ENCODE peak calls at places on chromosomes 4 and X, in nine cellular contexts. One of them, this sample, is unnamed.
A peak's percentile ranks its signal among the peaks of the same experiment; 100 is the strongest.

GRCh38 chr4:40134206-40134917 is 62.5 kb upstream of the RHOH start:
- DNase-seq in hepatocyte: no peak
- DNase-seq in right lobe of liver: no peak
- DNase-seq in psoas muscle: no peak
- DNase-seq in uterus: no peak
- DNase-seq in tibial nerve: no peak
- DNase-seq in left ventricle myocardium inferior: no peak
- DNase-seq in coronary artery: no peak
- DNase-seq in breast epithelium: no peak
- DNase-seq in this sample: no peak

GRCh38 chr4:1057403-1057745 is 45.9 kb downstream of the FGFRL1 start:
- DNase-seq in hepatocyte: no peak
- DNase-seq in left ventricle myocardium inferior: no peak
- DNase-seq in psoas muscle: no peak
- DNase-seq in tibial nerve: no peak
- DNase-seq in coronary artery: no peak
- DNase-seq in right lobe of liver: no peak
- DNase-seq in breast epithelium: no peak
- DNase-seq in uterus: no peak
- DNase-seq in this sample: no peak

GRCh38 chr4:177351611-177352010 is 41.9 kb downstream of the NEIL3 start:
- DNase-seq in uterus: no peak
- DNase-seq in hepatocyte: no peak
- DNase-seq in left ventricle myocardium inferior: no peak
- DNase-seq in right lobe of liver: no peak
- DNase-seq in breast epithelium: no peak
- DNase-seq in coronary artery: no peak
- DNase-seq in tibial nerve: no peak
- DNase-seq in psoas muscle: no peak
- DNase-seq in this sample: no peak

GRCh38 chr4:83369825-83370639 is 35.4 kb upstream of the HPSE start:
- DNase-seq in right lobe of liver: no peak
- DNase-seq in coronary artery: no peak
- DNase-seq in hepatocyte: peak; percentile 11
- DNase-seq in uterus: no peak
- DNase-seq in psoas muscle: no peak
- DNase-seq in breast epithelium: no peak
- DNase-seq in left ventricle myocardium inferior: no peak
- DNase-seq in tibial nerve: no peak
- DNase-seq in this sample: no peak

GRCh38 chrX:39896951-39897740 is 200.6 kb downstream of the BCOR start:
- DNase-seq in uterus: peak; percentile 28
- DNase-seq in left ventricle myocardium inferior: peak; percentile 37
- DNase-seq in hepatocyte: peak; percentile 56
- DNase-seq in breast epithelium: no peak
- DNase-seq in tibial nerve: no peak
- DNase-seq in right lobe of liver: no peak
- DNase-seq in coronary artery: peak; percentile 80
- DNase-seq in psoas muscle: peak; percentile 64
- DNase-seq in this sample: no peak

GRCh38 chr4:185681604-185682003 is 130.4 kb downstream of the SORBS2 start:
- DNase-seq in uterus: no peak
- DNase-seq in breast epithelium: no peak
- DNase-seq in left ventricle myocardium inferior: no peak
- DNase-seq in coronary artery: no peak
- DNase-seq in right lobe of liver: no peak
- DNase-seq in hepatocyte: no peak
- DNase-seq in psoas muscle: no peak
- DNase-seq in tibial nerve: no peak
- DNase-seq in this sample: no peak

GRCh38 chr4:185171373-185172071 is 28.5 kb downstream of the SLC25A4 start:
- DNase-seq in breast epithelium: no peak
- DNase-seq in hepatocyte: no peak
- DNase-seq in right lobe of liver: no peak
- DNase-seq in left ventricle myocardium inferior: no peak
- DNase-seq in uterus: no peak
- DNase-seq in psoas muscle: no peak
- DNase-seq in tibial nerve: no peak
- DNase-seq in coronary artery: no peak
- DNase-seq in this sample: no peak

GRCh38 chrX:102345916-102346315 is 93.9 kb downstream of the NXF2B start:
- DNase-seq in left ventricle myocardium inferior: peak; percentile 17
- DNase-seq in psoas muscle: peak; percentile 57
- DNase-seq in tibial nerve: peak; percentile 82
- DNase-seq in uterus: peak; percentile 45
- DNase-seq in breast epithelium: peak; percentile 51
- DNase-seq in hepatocyte: peak; percentile 69
- DNase-seq in right lobe of liver: peak; percentile 56
- DNase-seq in coronary artery: no peak
- DNase-seq in this sample: no peak

GRCh38 chr4:183175631-183176232 is 76.7 kb downstream of the WWC2 start:
- DNase-seq in breast epithelium: no peak
- DNase-seq in coronary artery: no peak
- DNase-seq in hepatocyte: no peak
- DNase-seq in left ventricle myocardium inferior: no peak
- DNase-seq in right lobe of liver: no peak
- DNase-seq in tibial nerve: no peak
- DNase-seq in psoas muscle: no peak
- DNase-seq in uterus: no peak
- DNase-seq in this sample: no peak

GRCh38 chrX:100478714-100479113 is 68.6 kb upstream of the PCDH19 start:
- DNase-seq in hepatocyte: no peak
- DNase-seq in tibial nerve: peak; percentile 7
- DNase-seq in coronary artery: no peak
- DNase-seq in right lobe of liver: no peak
- DNase-seq in left ventricle myocardium inferior: no peak
- DNase-seq in psoas muscle: no peak
- DNase-seq in breast epithelium: no peak
- DNase-seq in uterus: no peak
- DNase-seq in this sample: no peak

GRCh38 chr4:8598391-8599090 is 6.0 kb downstream of the CPZ start:
- DNase-seq in coronary artery: no peak
- DNase-seq in left ventricle myocardium inferior: no peak
- DNase-seq in breast epithelium: no peak
- DNase-seq in psoas muscle: no peak
- DNase-seq in right lobe of liver: no peak
- DNase-seq in tibial nerve: no peak
- DNase-seq in hepatocyte: no peak
- DNase-seq in uterus: no peak
- DNase-seq in this sample: no peak

GRCh38 chr4:55795342-55795741 is 24.2 kb upstream of the EXOC1L start:
- DNase-seq in breast epithelium: no peak
- DNase-seq in uterus: no peak
- DNase-seq in psoas muscle: no peak
- DNase-seq in tibial nerve: no peak
- DNase-seq in coronary artery: no peak
- DNase-seq in right lobe of liver: no peak
- DNase-seq in hepatocyte: no peak
- DNase-seq in left ventricle myocardium inferior: no peak
- DNase-seq in this sample: no peak

GRCh38 chr4:23041501-23041900 is 348.8 kb downstream of the GBA3 start:
- DNase-seq in hepatocyte: no peak
- DNase-seq in psoas muscle: no peak
- DNase-seq in tibial nerve: no peak
- DNase-seq in breast epithelium: no peak
- DNase-seq in right lobe of liver: no peak
- DNase-seq in uterus: no peak
- DNase-seq in coronary artery: no peak
- DNase-seq in left ventricle myocardium inferior: no peak
- DNase-seq in this sample: no peak

GRCh38 chr4:185833055-185833598 is 21.1 kb upstream of the SORBS2 start:
- DNase-seq in breast epithelium: no peak
- DNase-seq in uterus: no peak
- DNase-seq in left ventricle myocardium inferior: no peak
- DNase-seq in coronary artery: no peak
- DNase-seq in psoas muscle: no peak
- DNase-seq in right lobe of liver: no peak
- DNase-seq in hepatocyte: no peak
- DNase-seq in tibial nerve: no peak
- DNase-seq in this sample: no peak

GRCh38 chr4:33837043-33837442 is 2407.3 kb downstream of the ARAP2 start:
- DNase-seq in tibial nerve: no peak
- DNase-seq in psoas muscle: no peak
- DNase-seq in right lobe of liver: no peak
- DNase-seq in coronary artery: no peak
- DNase-seq in hepatocyte: peak; percentile 7
- DNase-seq in breast epithelium: no peak
- DNase-seq in uterus: no peak
- DNase-seq in left ventricle myocardium inferior: no peak
- DNase-seq in this sample: peak; percentile 35

GRCh38 chr4:68850293-68850692 is 34.5 kb downstream of the UGT2B10 start:
- DNase-seq in tibial nerve: no peak
- DNase-seq in uterus: no peak
- DNase-seq in right lobe of liver: no peak
- DNase-seq in breast epithelium: no peak
- DNase-seq in psoas muscle: no peak
- DNase-seq in left ventricle myocardium inferior: no peak
- DNase-seq in hepatocyte: no peak
- DNase-seq in coronary artery: no peak
- DNase-seq in this sample: no peak

GRCh38 chr4:75180217-75180616 is 247.3 kb downstream of the PARM1 start:
- DNase-seq in coronary artery: no peak
- DNase-seq in left ventricle myocardium inferior: no peak
- DNase-seq in hepatocyte: no peak
- DNase-seq in tibial nerve: no peak
- DNase-seq in uterus: no peak
- DNase-seq in psoas muscle: no peak
- DNase-seq in right lobe of liver: no peak
- DNase-seq in breast epithelium: no peak
- DNase-seq in this sample: no peak

GRCh38 chr4:36385951-36386561 is 104.6 kb downstream of the DTHD1 start:
- DNase-seq in coronary artery: no peak
- DNase-seq in psoas muscle: no peak
- DNase-seq in tibial nerve: peak; percentile 7
- DNase-seq in left ventricle myocardium inferior: no peak
- DNase-seq in hepatocyte: no peak
- DNase-seq in breast epithelium: no peak
- DNase-seq in uterus: no peak
- DNase-seq in right lobe of liver: no peak
- DNase-seq in this sample: no peak

GRCh38 chr4:164501074-164501473 is 252.9 kb upstream of the SMIM31 start:
- DNase-seq in uterus: no peak
- DNase-seq in coronary artery: no peak
- DNase-seq in psoas muscle: no peak
- DNase-seq in left ventricle myocardium inferior: no peak
- DNase-seq in right lobe of liver: no peak
- DNase-seq in breast epithelium: no peak
- DNase-seq in hepatocyte: no peak
- DNase-seq in tibial nerve: no peak
- DNase-seq in this sample: no peak

GRCh38 chrX:111467896-111468295 is 43.5 kb upstream of the SERTM2 start:
- DNase-seq in coronary artery: no peak
- DNase-seq in tibial nerve: no peak
- DNase-seq in psoas muscle: peak; percentile 60
- DNase-seq in hepatocyte: peak; percentile 41
- DNase-seq in uterus: peak; percentile 28
- DNase-seq in breast epithelium: no peak
- DNase-seq in left ventricle myocardium inferior: peak; percentile 22
- DNase-seq in right lobe of liver: no peak
- DNase-seq in this sample: no peak

DNA sequence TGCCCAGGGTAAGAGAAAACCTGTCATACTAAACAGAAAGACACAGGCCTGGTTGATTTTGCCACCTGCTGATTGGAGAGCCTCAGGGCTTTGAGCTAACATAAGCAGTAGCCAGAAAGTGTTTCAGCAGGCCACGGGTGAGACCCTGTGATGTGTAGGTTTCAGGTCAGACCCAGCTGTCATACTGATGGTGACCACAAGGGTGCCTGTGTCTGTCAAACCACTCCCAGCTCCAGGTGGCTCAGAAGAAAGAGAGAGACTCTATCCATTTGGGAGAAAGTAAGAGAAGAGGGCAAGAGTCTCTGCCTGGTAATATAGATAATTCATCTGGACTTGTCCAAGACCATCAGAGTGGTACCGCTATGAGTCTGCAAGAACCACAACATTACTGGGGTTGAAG is 72.8 kb upstream of the NLRP2B start:
- DNase-seq in tibial nerve: no peak
- DNase-seq in psoas muscle: no peak
- DNase-seq in uterus: no peak
- DNase-seq in left ventricle myocardium inferior: no peak
- DNase-seq in coronary artery: no peak
- DNase-seq in breast epithelium: no peak
- DNase-seq in right lobe of liver: no peak
- DNase-seq in hepatocyte: no peak
- DNase-seq in this sample: no peak
- TF ChIP-seq CTCF in tibial nerve: no peak
- TF ChIP-seq CTCF in psoas muscle: no peak
- TF ChIP-seq CTCF in uterus: no peak
- TF ChIP-seq CTCF in left ventricle myocardium inferior: no peak
- TF ChIP-seq CTCF in coronary artery: no peak
- TF ChIP-seq CTCF in breast epithelium: no peak
- TF ChIP-seq CTCF in right lobe of liver: no peak
- TF ChIP-seq CTCF in hepatocyte: no peak
- TF ChIP-seq CTCF in this sample: no peak

GRCh38 chr4:31100551-31100950 is 380.4 kb downstream of the PCDH7 start:
- DNase-seq in left ventricle myocardium inferior: no peak
- DNase-seq in psoas muscle: no peak
- DNase-seq in hepatocyte: no peak
- DNase-seq in breast epithelium: no peak
- DNase-seq in coronary artery: no peak
- DNase-seq in uterus: no peak
- DNase-seq in right lobe of liver: no peak
- DNase-seq in tibial nerve: no peak
- DNase-seq in this sample: no peak
- H3K4me3 ChIP-seq in left ventricle myocardium inferior: no peak overlapping the region
- H3K4me3 ChIP-seq in psoas muscle: no peak overlapping the region
- H3K4me3 ChIP-seq in hepatocyte: no peak overlapping the region
- H3K4me3 ChIP-seq in breast epithelium: no peak overlapping the region
- H3K4me3 ChIP-seq in coronary artery: no peak overlapping the region
- H3K4me3 ChIP-seq in uterus: no peak overlapping the region
- H3K4me3 ChIP-seq in right lobe of liver: no peak overlapping the region
- H3K4me3 ChIP-seq in tibial nerve: no peak overlapping the region
- H3K4me3 ChIP-seq in this sample: no peak overlapping the region

GRCh38 chr4:102760645-102761477 is at the start of gene MANBA:
- DNase-seq in tibial nerve: peak; percentile 71
- DNase-seq in uterus: peak; percentile 77
- DNase-seq in psoas muscle: peak; percentile 91
- DNase-seq in coronary artery: peak; percentile 87
- DNase-seq in right lobe of liver: peak; percentile 93
- DNase-seq in left ventricle myocardium inferior: peak; percentile 86
- DNase-seq in breast epithelium: peak; percentile 70
- DNase-seq in hepatocyte: peak; percentile 95
- DNase-seq in this sample: peak; percentile 20
- TF ChIP-seq CTCF in tibial nerve: no peak
- TF ChIP-seq CTCF in uterus: no peak
- TF ChIP-seq CTCF in psoas muscle: no peak
- TF ChIP-seq CTCF in coronary artery: no peak
- TF ChIP-seq CTCF in right lobe of liver: no peak
- TF ChIP-seq CTCF in left ventricle myocardium inferior: no peak
- TF ChIP-seq CTCF in breast epithelium: no peak
- TF ChIP-seq CTCF in hepatocyte: no peak
- TF ChIP-seq CTCF in this sample: no peak

DNA sequence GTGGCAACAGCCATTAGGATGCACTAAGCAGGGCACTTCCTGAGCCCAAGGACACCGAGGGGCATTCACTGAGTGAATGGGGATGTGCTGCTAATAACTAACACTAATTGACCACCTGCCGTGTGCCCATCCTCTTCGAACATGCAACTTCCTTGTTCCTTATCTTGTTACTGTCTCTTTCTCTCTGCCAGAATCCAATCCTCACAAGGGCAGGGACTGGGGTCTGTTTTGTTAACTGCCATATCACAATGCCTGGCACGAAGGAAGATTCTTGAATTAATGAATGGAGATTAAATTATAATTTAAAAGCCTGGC is 1.3 kb downstream of the ERAS start:
- DNase-seq in hepatocyte: no peak
- DNase-seq in right lobe of liver: no peak
- DNase-seq in uterus: no peak
- DNase-seq in breast epithelium: no peak
- DNase-seq in left ventricle myocardium inferior: no peak
- DNase-seq in coronary artery: no peak
- DNase-seq in psoas muscle: no peak
- DNase-seq in tibial nerve: no peak
- DNase-seq in this sample: no peak
- H3K4me3 ChIP-seq in hepatocyte: no peak overlapping the region
- H3K4me3 ChIP-seq in right lobe of liver: no peak overlapping the region
- H3K4me3 ChIP-seq in uterus: no peak overlapping the region
- H3K4me3 ChIP-seq in breast epithelium: no peak overlapping the region
- H3K4me3 ChIP-seq in left ventricle myocardium inferior: no peak overlapping the region
- H3K4me3 ChIP-seq in coronary artery: no peak overlapping the region
- H3K4me3 ChIP-seq in psoas muscle: no peak overlapping the region
- H3K4me3 ChIP-seq in tibial nerve: no peak overlapping the region
- H3K4me3 ChIP-seq in this sample: no peak overlapping the region